ENCODE peak calls at places on chromosome 2, in seven cellular contexts. I is AG04450, V is left lung, L is cardiac muscle cell, J is mammary epithelial cell, G is colonic mucosa, R is lung. H is an unnamed sample.

GRCh38 chr2:12074126-12074883 is 327.9 kb downstream of the LPIN1 start:
- DNase-seq in G (no peak), R (no peak), L (no peak), J (no peak), I (no peak), V (no peak), H (no peak)

GRCh38 chr2:212997526-212998020 is 153.8 kb downstream of the IKZF2 start:
- DNase-seq in I (no peak), J (no peak), L (no peak), R (no peak), G (no peak), V (no peak), H (no peak)

GRCh38 chr2:46315103-46315890 is 18.1 kb downstream of the EPAS1 start:
- DNase-seq in I (peak; percentile 70), J (peak; percentile 98), R (peak; percentile 87), G (peak; percentile 87), V (peak; percentile 83), L (no peak), H (no peak)

GRCh38 chr2:19228092-19228670 is 130.2 kb downstream of the OSR1 start:
- DNase-seq in R (no peak), I (no peak), G (no peak), L (peak; percentile 66), V (no peak), J (peak; percentile 13), H (no peak)

GRCh38 chr2:231200805-231201474 is 2.5 kb downstream of the ARMC9 start:
- DNase-seq in L (no peak), V (no peak), J (peak; percentile 72), R (no peak), I (no peak), G (no peak), H (no peak)

GRCh38 chr2:7020468-7020867 is 103.3 kb downstream of the RNF144A start:
- DNase-seq in V (no peak), I (no peak), L (no peak), G (no peak), R (no peak), J (no peak), H (no peak)

GRCh38 chr2:60350791-60351190 is 202.7 kb downstream of the BCL11A start:
- DNase-seq in R (peak; percentile 13), G (no peak), L (no peak), J (no peak), V (no peak), I (no peak), H (no peak)

GRCh38 chr2:197705912-197706838 is 1.0 kb downstream of the MARS2 start:
- DNase-seq in V (no peak), I (no peak), L (no peak), R (peak; percentile 44), G (peak; percentile 43), J (no peak), H (no peak)

GRCh38 chr2:218343591-218343990 is 13.1 kb upstream of the CATIP start:
- DNase-seq in I (no peak), V (no peak), R (no peak), L (no peak), J (no peak), G (no peak), H (no peak)

DNA sequence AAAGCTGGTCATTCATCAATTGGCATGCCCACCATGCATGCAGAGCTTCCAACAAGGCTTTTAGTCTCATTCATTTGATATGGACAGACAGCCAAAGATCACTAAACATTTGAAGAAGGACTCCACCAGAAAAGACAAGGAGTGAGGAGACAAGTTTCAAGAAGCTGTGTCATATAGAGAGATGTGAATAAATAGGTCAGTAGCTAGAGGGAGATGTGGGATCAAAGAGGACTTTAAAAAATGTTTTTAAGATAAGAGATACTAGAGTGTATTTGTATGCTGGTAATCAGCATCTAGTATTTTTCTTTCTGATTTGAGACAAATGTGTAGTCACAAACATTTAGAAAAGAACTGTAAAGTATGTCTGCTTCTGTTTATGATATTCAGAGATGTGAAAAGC is 48.5 kb downstream of the ANTXR1 start:
- DNase-seq in J (no peak), L (no peak), I (no peak), R (no peak), V (no peak), G (no peak), H (no peak)
- TF ChIP-seq CTCF in J (no peak), L (no peak), I (peak; percentile 16), R (no peak), V (no peak), G (no peak), H (no peak)

GRCh38 chr2:236346366-236346765 is 82.2 kb upstream of the ASB18 start:
- DNase-seq in I (no peak), J (no peak), G (no peak), L (no peak), R (no peak), V (no peak), H (no peak)
- H3K4me3 ChIP-seq in I (no peak overlapping the region), J (no peak overlapping the region), G (no peak overlapping the region), L (no peak overlapping the region), R (no peak overlapping the region), V (no peak overlapping the region), H (no peak overlapping the region)

GRCh38 chr2:238106339-238106697 is 6.2 kb downstream of the ESPNL start:
- DNase-seq in I (no peak), G (no peak), R (no peak), J (no peak), L (no peak), V (peak; percentile 24), H (no peak)

GRCh38 chr2:238105506-238106338 is 5.6 kb downstream of the ESPNL start:
- DNase-seq in G (no peak), J (no peak), R (no peak), I (no peak), L (no peak), V (peak; percentile 27), H (no peak)

GRCh38 chr2:238108423-238109201 is 8.5 kb downstream of the ESPNL start:
- DNase-seq in L (peak; percentile 52), J (no peak), G (no peak), V (peak; percentile 32), I (no peak), R (no peak), H (peak; percentile 39)

GRCh38 chr2:238107525-238108422 is 7.6 kb downstream of the ESPNL start:
- DNase-seq in L (no peak), V (peak; percentile 37), G (peak; percentile 58), R (no peak), J (no peak), I (no peak), H (peak; percentile 22)

GRCh38 chr2:238106698-238107524 is 6.8 kb downstream of the ESPNL start:
- DNase-seq in L (peak; percentile 48), J (no peak), G (no peak), R (no peak), I (no peak), V (peak; percentile 31), H (peak; percentile 40)
- TF ChIP-seq CTCF in L (peak; percentile 17), J (peak; percentile 24), G (peak; percentile 44), R (no peak), I (peak; percentile 38), V (no peak), H (no peak)

DNA sequence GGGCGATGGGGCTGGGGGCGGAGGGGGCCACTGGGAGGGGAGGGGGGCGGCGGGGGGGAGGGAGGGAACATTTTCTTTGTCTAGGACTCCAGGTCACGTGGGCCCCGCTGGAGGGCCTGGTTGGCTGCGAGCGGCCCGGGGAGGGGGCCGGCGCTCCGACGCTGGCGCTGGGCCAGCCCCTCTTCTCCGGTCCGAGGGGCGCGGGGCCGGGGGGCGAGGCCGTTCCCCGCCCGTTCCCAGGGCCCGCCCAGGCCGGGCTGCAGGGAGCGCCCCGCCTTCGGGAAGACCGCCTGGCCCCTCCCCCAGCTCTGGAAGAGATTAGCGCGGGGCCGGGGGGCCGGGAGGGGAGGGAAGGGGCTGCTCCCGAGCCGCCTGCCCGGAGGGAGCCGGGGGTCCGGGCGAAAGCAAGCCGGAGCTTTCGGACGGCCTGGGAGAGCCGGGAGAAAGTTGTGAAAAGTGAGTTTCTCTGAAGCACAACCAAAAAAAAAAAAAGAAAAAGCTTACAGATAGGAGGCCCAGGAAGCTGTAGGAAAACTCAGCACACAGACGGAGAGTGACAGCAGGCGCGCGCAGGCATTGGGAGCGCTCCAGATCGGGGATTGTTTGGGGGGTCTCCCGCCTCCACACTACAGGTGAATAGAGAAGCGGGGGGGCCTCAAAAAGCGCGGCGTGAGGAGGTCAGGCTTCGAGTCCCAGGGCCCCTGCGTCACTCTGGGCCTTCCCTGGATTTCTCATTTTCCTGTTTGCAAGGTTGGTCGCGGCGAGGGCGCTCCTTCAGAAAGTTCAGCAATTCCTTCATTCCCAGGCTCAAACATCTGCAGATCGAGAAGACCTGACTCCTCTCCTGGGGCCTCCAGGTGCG is 84.1 kb upstream of the POMC start:
- DNase-seq in J (no peak), G (peak; percentile 69), V (peak; percentile 74), R (peak; percentile 64), L (peak; percentile 95), I (no peak), H (no peak)
- H3K4me3 ChIP-seq in J (no peak overlapping the region), G (peak overlapping the region; percentile 71), V (peak overlapping the region; percentile 52), R (peak overlapping the region; percentile 16), L (peak overlapping the region; percentile 32), I (peak overlapping the region; percentile 41), H (peak overlapping the region; percentile 40)